ENCODE peak calls at places on chromosomes 16 and 17, in seven cellular contexts. One of them, this sample, is unnamed.

GRCh38 chr16:60641067-60641466 is 1395.2 kb downstream of the CDH8 start:
- DNase-seq in AML-193: no peak
- DNase-seq in psoas muscle: no peak
- DNase-seq in stimulated activated CD4-positive, alpha-beta T cell treated with anti-CD3 and anti-CD28 coated beads, Interleukin-2, amount 100 ng/mL, for 48 hours: no peak
- DNase-seq in hypothalamus: no peak
- DNase-seq in stimulated activated CD8-positive, alpha-beta memory T cell treated with anti-CD3 and anti-CD28 coated beads, Interleukin-15, amount 100 ng/mL, for 48 hours: no peak
- DNase-seq in T-helper 1 cell: no peak
- DNase-seq in this sample: no peak

GRCh38 chr16:28082624-28083023 is 19.1 kb upstream of the GSG1L start:
- DNase-seq in AML-193: no peak
- DNase-seq in psoas muscle: no peak
- DNase-seq in stimulated activated CD4-positive, alpha-beta T cell treated with anti-CD3 and anti-CD28 coated beads, Interleukin-2, amount 100 ng/mL, for 48 hours: no peak
- DNase-seq in hypothalamus: no peak
- DNase-seq in stimulated activated CD8-positive, alpha-beta memory T cell treated with anti-CD3 and anti-CD28 coated beads, Interleukin-15, amount 100 ng/mL, for 48 hours: no peak
- DNase-seq in T-helper 1 cell: no peak
- DNase-seq in this sample: peak

GRCh38 chr16:50644730-50645129 is 36.4 kb downstream of the SNX20 start:
- DNase-seq in AML-193: peak
- DNase-seq in psoas muscle: no peak
- DNase-seq in stimulated activated CD4-positive, alpha-beta T cell treated with anti-CD3 and anti-CD28 coated beads, Interleukin-2, amount 100 ng/mL, for 48 hours: no peak
- DNase-seq in hypothalamus: no peak
- DNase-seq in stimulated activated CD8-positive, alpha-beta memory T cell treated with anti-CD3 and anti-CD28 coated beads, Interleukin-15, amount 100 ng/mL, for 48 hours: no peak
- DNase-seq in T-helper 1 cell: no peak
- DNase-seq in this sample: peak

GRCh38 chr17:47703191-47703591 is 9.2 kb downstream of the TBKBP1 start:
- DNase-seq in AML-193: no peak
- DNase-seq in psoas muscle: no peak
- DNase-seq in stimulated activated CD4-positive, alpha-beta T cell treated with anti-CD3 and anti-CD28 coated beads, Interleukin-2, amount 100 ng/mL, for 48 hours: no peak
- DNase-seq in hypothalamus: no peak
- DNase-seq in stimulated activated CD8-positive, alpha-beta memory T cell treated with anti-CD3 and anti-CD28 coated beads, Interleukin-15, amount 100 ng/mL, for 48 hours: peak
- DNase-seq in T-helper 1 cell: peak
- DNase-seq in this sample: no peak

GRCh38 chr17:81837641-81838040 is 2.8 kb upstream of the PPP1R27 start:
- DNase-seq in AML-193: peak
- DNase-seq in psoas muscle: peak
- DNase-seq in stimulated activated CD4-positive, alpha-beta T cell treated with anti-CD3 and anti-CD28 coated beads, Interleukin-2, amount 100 ng/mL, for 48 hours: no peak
- DNase-seq in hypothalamus: no peak
- DNase-seq in stimulated activated CD8-positive, alpha-beta memory T cell treated with anti-CD3 and anti-CD28 coated beads, Interleukin-15, amount 100 ng/mL, for 48 hours: no peak
- DNase-seq in T-helper 1 cell: no peak
- DNase-seq in this sample: no peak

GRCh38 chr16:31714899-31715504 is 158.6 kb upstream of the ZNF267 start:
- DNase-seq in AML-193: no peak
- DNase-seq in psoas muscle: no peak
- DNase-seq in stimulated activated CD4-positive, alpha-beta T cell treated with anti-CD3 and anti-CD28 coated beads, Interleukin-2, amount 100 ng/mL, for 48 hours: no peak
- DNase-seq in hypothalamus: no peak
- DNase-seq in stimulated activated CD8-positive, alpha-beta memory T cell treated with anti-CD3 and anti-CD28 coated beads, Interleukin-15, amount 100 ng/mL, for 48 hours: no peak
- DNase-seq in T-helper 1 cell: no peak
- DNase-seq in this sample: no peak

GRCh38 chr16:5509794-5510193 is 412.2 kb upstream of the EEF2KMT start:
- DNase-seq in AML-193: no peak
- DNase-seq in psoas muscle: no peak
- DNase-seq in stimulated activated CD4-positive, alpha-beta T cell treated with anti-CD3 and anti-CD28 coated beads, Interleukin-2, amount 100 ng/mL, for 48 hours: no peak
- DNase-seq in hypothalamus: no peak
- DNase-seq in stimulated activated CD8-positive, alpha-beta memory T cell treated with anti-CD3 and anti-CD28 coated beads, Interleukin-15, amount 100 ng/mL, for 48 hours: no peak
- DNase-seq in T-helper 1 cell: no peak
- DNase-seq in this sample: no peak

GRCh38 chr17:5789443-5789842 is 205.1 kb upstream of the NLRP1 start:
- DNase-seq in AML-193: no peak
- DNase-seq in psoas muscle: no peak
- DNase-seq in stimulated activated CD4-positive, alpha-beta T cell treated with anti-CD3 and anti-CD28 coated beads, Interleukin-2, amount 100 ng/mL, for 48 hours: no peak
- DNase-seq in hypothalamus: no peak
- DNase-seq in stimulated activated CD8-positive, alpha-beta memory T cell treated with anti-CD3 and anti-CD28 coated beads, Interleukin-15, amount 100 ng/mL, for 48 hours: no peak
- DNase-seq in T-helper 1 cell: no peak
- DNase-seq in this sample: no peak

GRCh38 chr17:51764387-51764971 is 394.0 kb downstream of the CA10 start:
- DNase-seq in AML-193: peak
- DNase-seq in psoas muscle: no peak
- DNase-seq in stimulated activated CD4-positive, alpha-beta T cell treated with anti-CD3 and anti-CD28 coated beads, Interleukin-2, amount 100 ng/mL, for 48 hours: peak
- DNase-seq in hypothalamus: no peak
- DNase-seq in stimulated activated CD8-positive, alpha-beta memory T cell treated with anti-CD3 and anti-CD28 coated beads, Interleukin-15, amount 100 ng/mL, for 48 hours: no peak
- DNase-seq in T-helper 1 cell: peak
- DNase-seq in this sample: peak